ENCODE peak calls at places on chromosomes 4 and X, in six cellular contexts. One of them, this sample, is unnamed. For H3K4me1, the result is how much of the 10 kb centered on the place peaks cover.

GRCh38 chrX:56745019-56745418 is 16.0 kb downstream of the NBDY start:
- DNase-seq in breast epithelium: no peak
- DNase-seq in GM23338: no peak
- DNase-seq in spleen: no peak
- DNase-seq in endothelial cell of umbilical vein: peak
- DNase-seq in K562: no peak
- DNase-seq in this sample: no peak

GRCh38 chr4:108155373-108155772 is 13.4 kb downstream of the LEF1 start:
- DNase-seq in breast epithelium: no peak
- DNase-seq in GM23338: peak
- DNase-seq in spleen: no peak
- DNase-seq in endothelial cell of umbilical vein: no peak
- DNase-seq in K562: peak
- DNase-seq in this sample: no peak

GRCh38 chrX:80841259-80841658 is 31.6 kb upstream of the BRWD3 start:
- DNase-seq in breast epithelium: no peak
- DNase-seq in GM23338: no peak
- DNase-seq in spleen: no peak
- DNase-seq in endothelial cell of umbilical vein: no peak
- DNase-seq in K562: no peak
- DNase-seq in this sample: no peak

GRCh38 chr4:304987-305680 is at the start of gene ZNF732:
- DNase-seq in breast epithelium: peak
- DNase-seq in GM23338: peak
- DNase-seq in spleen: no peak
- DNase-seq in endothelial cell of umbilical vein: peak
- DNase-seq in K562: peak
- DNase-seq in this sample: no peak

GRCh38 chrX:48956728-48957414 is 536 bp downstream of the OTUD5 start:
- DNase-seq in breast epithelium: no peak
- DNase-seq in GM23338: no peak
- DNase-seq in spleen: peak
- DNase-seq in endothelial cell of umbilical vein: peak
- DNase-seq in K562: no peak
- DNase-seq in this sample: no peak

GRCh38 chr4:181528570-181529184 is 714.5 kb upstream of the TENM3 start:
- DNase-seq in breast epithelium: no peak
- DNase-seq in GM23338: peak
- DNase-seq in spleen: no peak
- DNase-seq in endothelial cell of umbilical vein: no peak
- DNase-seq in K562: peak
- DNase-seq in this sample: no peak

GRCh38 chrX:9846631-9847030 is 60.4 kb downstream of the SHROOM2 start:
- DNase-seq in breast epithelium: no peak
- DNase-seq in GM23338: no peak
- DNase-seq in spleen: no peak
- DNase-seq in endothelial cell of umbilical vein: no peak
- DNase-seq in K562: no peak
- DNase-seq in this sample: no peak

GRCh38 chrX:63657821-63658220 is 127.2 kb downstream of the ARHGEF9 start:
- DNase-seq in breast epithelium: peak
- DNase-seq in GM23338: no peak
- DNase-seq in spleen: no peak
- DNase-seq in endothelial cell of umbilical vein: no peak
- DNase-seq in K562: no peak
- DNase-seq in this sample: no peak

GRCh38 chr4:64341711-64342110 is 67.5 kb downstream of the TECRL start:
- DNase-seq in breast epithelium: no peak
- DNase-seq in GM23338: no peak
- DNase-seq in spleen: peak
- DNase-seq in endothelial cell of umbilical vein: no peak
- DNase-seq in K562: no peak
- DNase-seq in this sample: no peak

GRCh38 chrX:30830544-30830943 is 58.5 kb downstream of the TAB3 start:
- DNase-seq in breast epithelium: no peak
- DNase-seq in GM23338: no peak
- DNase-seq in spleen: no peak
- DNase-seq in endothelial cell of umbilical vein: no peak
- DNase-seq in K562: no peak
- DNase-seq in this sample: no peak

GRCh38 chr4:175346381-175346780 is 428.2 kb downstream of the ADAM29 start:
- DNase-seq in breast epithelium: no peak
- DNase-seq in GM23338: no peak
- DNase-seq in spleen: no peak
- DNase-seq in endothelial cell of umbilical vein: no peak
- DNase-seq in K562: no peak
- DNase-seq in this sample: no peak

GRCh38 chr4:74531952-74532794 is 87.2 kb downstream of the AREG start:
- DNase-seq in breast epithelium: no peak
- DNase-seq in GM23338: peak
- DNase-seq in spleen: no peak
- DNase-seq in endothelial cell of umbilical vein: peak
- DNase-seq in K562: peak
- DNase-seq in this sample: no peak

GRCh38 chrX:40098264-40099045 is 697 bp upstream of the BCOR start:
- DNase-seq in breast epithelium: no peak
- DNase-seq in GM23338: peak
- DNase-seq in spleen: peak
- DNase-seq in endothelial cell of umbilical vein: peak
- DNase-seq in K562: peak
- DNase-seq in this sample: no peak

GRCh38 chr4:186297013-186297645 is 31.1 kb downstream of the F11 start:
- DNase-seq in breast epithelium: no peak
- DNase-seq in GM23338: peak
- DNase-seq in spleen: no peak
- DNase-seq in endothelial cell of umbilical vein: peak
- DNase-seq in K562: peak
- DNase-seq in this sample: no peak

GRCh38 chr4:82833696-82834313 is 35.2 kb upstream of the SCD5 start:
- DNase-seq in breast epithelium: no peak
- DNase-seq in GM23338: no peak
- DNase-seq in spleen: no peak
- DNase-seq in endothelial cell of umbilical vein: peak
- DNase-seq in K562: no peak
- DNase-seq in this sample: no peak

GRCh38 chr4:143641406-143641805 is 59.1 kb downstream of the FREM3 start:
- DNase-seq in breast epithelium: no peak
- DNase-seq in GM23338: no peak
- DNase-seq in spleen: no peak
- DNase-seq in endothelial cell of umbilical vein: peak
- DNase-seq in K562: no peak
- DNase-seq in this sample: no peak

GRCh38 chr4:23068756-23069155 is 376.0 kb downstream of the GBA3 start:
- DNase-seq in breast epithelium: no peak
- DNase-seq in GM23338: no peak
- DNase-seq in spleen: no peak
- DNase-seq in endothelial cell of umbilical vein: no peak
- DNase-seq in K562: no peak
- DNase-seq in this sample: no peak

GRCh38 chr4:23068287-23068686 is 375.6 kb downstream of the GBA3 start:
- DNase-seq in breast epithelium: no peak
- DNase-seq in GM23338: no peak
- DNase-seq in spleen: no peak
- DNase-seq in endothelial cell of umbilical vein: no peak
- DNase-seq in K562: no peak
- DNase-seq in this sample: no peak

GRCh38 chr4:23070848-23071570 is 378.3 kb downstream of the GBA3 start:
- DNase-seq in breast epithelium: no peak
- DNase-seq in GM23338: no peak
- DNase-seq in spleen: no peak
- DNase-seq in endothelial cell of umbilical vein: no peak
- DNase-seq in K562: no peak
- DNase-seq in this sample: no peak
- TF ChIP-seq POLR2AphosphoS5 in breast epithelium: no peak
- TF ChIP-seq POLR2AphosphoS5 in GM23338: no peak
- TF ChIP-seq POLR2AphosphoS5 in spleen: no peak
- TF ChIP-seq POLR2AphosphoS5 in endothelial cell of umbilical vein: no peak
- TF ChIP-seq POLR2AphosphoS5 in K562: no peak
- TF ChIP-seq POLR2AphosphoS5 in this sample: no peak

DNA sequence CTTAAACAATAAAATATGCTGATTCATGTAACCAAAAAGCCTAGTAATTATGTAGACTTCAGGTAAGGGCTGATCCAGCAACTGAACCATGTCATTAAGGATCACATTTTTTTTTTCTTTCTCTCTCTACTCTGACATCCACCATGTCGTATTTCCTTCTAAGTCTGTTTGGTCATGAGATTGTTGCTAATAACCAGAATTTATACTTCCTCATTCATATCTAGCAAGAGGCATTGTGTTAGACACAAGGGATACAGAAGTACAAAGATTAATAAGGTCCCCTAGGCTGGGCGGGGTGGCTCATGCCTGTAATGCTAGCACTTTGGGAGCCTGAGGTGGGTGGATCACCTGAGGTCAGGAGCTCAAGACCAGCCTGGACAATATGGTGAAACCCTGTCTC is 24.1 kb downstream of the PHEX start:
- DNase-seq in breast epithelium: no peak
- DNase-seq in GM23338: no peak
- DNase-seq in spleen: no peak
- DNase-seq in endothelial cell of umbilical vein: no peak
- DNase-seq in K562: no peak
- DNase-seq in this sample: no peak
- H3K4me1 ChIP-seq in breast epithelium: under half
- H3K4me1 ChIP-seq in GM23338: under half
- H3K4me1 ChIP-seq in spleen: under half
- H3K4me1 ChIP-seq in endothelial cell of umbilical vein: under half
- H3K4me1 ChIP-seq in K562: under half
- H3K4me1 ChIP-seq in this sample: under half

DNA sequence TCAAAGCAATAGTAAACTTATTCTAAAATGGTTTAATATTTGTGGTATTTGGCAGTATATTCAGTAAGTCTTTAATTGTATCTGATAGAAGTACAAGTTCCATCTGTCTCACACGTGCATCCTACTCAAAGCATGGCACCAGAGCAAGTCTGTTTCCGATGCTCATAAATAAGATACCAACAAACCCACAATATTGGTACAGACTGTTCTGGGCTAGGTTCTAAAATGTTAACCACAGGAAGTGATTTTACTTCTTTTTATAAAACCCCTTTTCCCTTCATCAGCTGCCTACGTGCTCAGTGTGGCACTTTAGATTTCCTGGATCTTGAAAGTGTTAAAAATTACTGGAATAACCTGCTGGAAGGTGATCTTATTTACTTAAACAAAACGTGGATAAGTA is 165.1 kb downstream of the CFAP299 start:
- DNase-seq in breast epithelium: no peak
- DNase-seq in GM23338: no peak
- DNase-seq in spleen: no peak
- DNase-seq in endothelial cell of umbilical vein: no peak
- DNase-seq in K562: no peak
- DNase-seq in this sample: no peak
- H3K27ac ChIP-seq in breast epithelium: no peak
- H3K27ac ChIP-seq in GM23338: no peak
- H3K27ac ChIP-seq in spleen: peak
- H3K27ac ChIP-seq in endothelial cell of umbilical vein: no peak
- H3K27ac ChIP-seq in K562: no peak
- H3K27ac ChIP-seq in this sample: no peak

GRCh38 chrX:16160729-16161128 is 6.6 kb upstream of the MAGEB17 start:
- DNase-seq in breast epithelium: no peak
- DNase-seq in GM23338: no peak
- DNase-seq in spleen: no peak
- DNase-seq in endothelial cell of umbilical vein: peak
- DNase-seq in K562: no peak
- DNase-seq in this sample: no peak
- TF ChIP-seq POLR2AphosphoS5 in breast epithelium: no peak
- TF ChIP-seq POLR2AphosphoS5 in GM23338: no peak
- TF ChIP-seq POLR2AphosphoS5 in spleen: no peak
- TF ChIP-seq POLR2AphosphoS5 in endothelial cell of umbilical vein: no peak
- TF ChIP-seq POLR2AphosphoS5 in K562: no peak
- TF ChIP-seq POLR2AphosphoS5 in this sample: no peak

GRCh38 chr4:53162926-53163325 is 202.9 kb downstream of the SCFD2 start:
- DNase-seq in breast epithelium: no peak
- DNase-seq in GM23338: no peak
- DNase-seq in spleen: no peak
- DNase-seq in endothelial cell of umbilical vein: no peak
- DNase-seq in K562: no peak
- DNase-seq in this sample: no peak
- H3K4me1 ChIP-seq in breast epithelium: under half
- H3K4me1 ChIP-seq in GM23338: under half
- H3K4me1 ChIP-seq in spleen: under half
- H3K4me1 ChIP-seq in endothelial cell of umbilical vein: under half
- H3K4me1 ChIP-seq in K562: under half
- H3K4me1 ChIP-seq in this sample: under half

DNA sequence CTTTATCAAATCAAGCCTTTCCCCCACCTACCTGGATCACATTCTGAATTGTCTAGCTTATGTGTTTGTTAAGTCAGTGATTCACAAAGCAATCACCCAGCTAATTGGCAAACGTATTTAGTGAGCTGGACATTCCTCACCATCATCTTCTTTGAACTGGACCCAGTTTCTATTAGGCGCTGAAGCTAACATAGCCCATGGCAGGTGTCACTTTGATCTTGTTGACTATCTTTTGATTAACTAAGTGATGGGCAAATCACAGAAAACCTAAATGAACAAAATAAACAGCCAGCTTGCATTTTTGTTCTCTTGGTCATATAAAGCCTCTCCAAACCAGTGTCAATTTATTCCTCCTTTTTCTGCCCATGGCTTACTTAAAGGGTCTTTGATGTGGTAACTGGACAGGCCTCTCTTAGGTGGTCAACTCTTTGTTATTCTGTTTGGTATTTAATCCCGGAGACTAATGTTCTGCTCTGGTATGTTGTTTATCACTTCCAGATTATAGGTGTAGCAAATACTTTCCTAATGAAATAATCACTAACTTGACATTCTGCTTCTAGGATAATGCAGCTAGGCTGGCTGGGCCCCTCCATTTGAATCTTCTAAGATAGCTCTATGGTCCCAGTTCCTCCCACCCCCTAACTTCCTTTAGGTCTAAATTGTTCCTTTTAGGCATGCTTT is 105.3 kb upstream of the SMIM10 start:
- DNase-seq in breast epithelium: no peak
- DNase-seq in GM23338: no peak
- DNase-seq in spleen: no peak
- DNase-seq in endothelial cell of umbilical vein: no peak
- DNase-seq in K562: no peak
- DNase-seq in this sample: no peak
- H3K27ac ChIP-seq in breast epithelium: no peak
- H3K27ac ChIP-seq in GM23338: no peak
- H3K27ac ChIP-seq in spleen: no peak
- H3K27ac ChIP-seq in endothelial cell of umbilical vein: no peak
- H3K27ac ChIP-seq in K562: no peak
- H3K27ac ChIP-seq in this sample: no peak

This sample was measured in esophagus muscularis mucosa.